ENCODE peak calls at places on chromosome 12, in ten cellular contexts. Q is lung; Y is CD8-positive, alpha-beta T cell; E is MM.1S; R is Peyer's patch; W is gastrocnemius medialis; M is left lung; X is cardiac muscle cell; L is K562; U is uterus. F is an unnamed sample. For H3K27me3, the result is how much of the 10 kb centered on the place peaks cover.

GRCh38 chr12:87439990-87440827 is 589.0 kb downstream of the C12orf50 start:
- DNase-seq in Q (no peak), Y (no peak), E (no peak), R (peak), W (no peak), M (no peak), X (no peak), L (no peak), U (no peak), F (no peak)

GRCh38 chr12:1205512-1206060 is 214.6 kb downstream of the ERC1 start:
- DNase-seq in Q (no peak), Y (no peak), E (no peak), R (no peak), W (no peak), M (no peak), X (no peak), L (no peak), U (no peak), F (no peak)

GRCh38 chr12:26127404-26127803 is 2.6 kb upstream of the BHLHE41 start:
- DNase-seq in Q (no peak), Y (no peak), E (no peak), R (no peak), W (no peak), M (no peak), X (no peak), L (no peak), U (no peak), F (no peak)

GRCh38 chr12:104790296-104791125 is 167.6 kb downstream of the SLC41A2 start:
- DNase-seq in Q (peak), Y (peak), E (no peak), R (peak), W (no peak), M (peak), X (peak), L (peak), U (peak), F (peak)

GRCh38 chr12:93802698-93803097 is 125.5 kb downstream of the CRADD start:
- DNase-seq in Q (no peak), Y (no peak), E (no peak), R (no peak), W (no peak), M (no peak), X (peak), L (no peak), U (no peak), F (no peak)

GRCh38 chr12:49038291-49038955 is 19.8 kb upstream of the PRKAG1 start:
- DNase-seq in Q (no peak), Y (no peak), E (no peak), R (no peak), W (no peak), M (no peak), X (no peak), L (no peak), U (no peak), F (no peak)

GRCh38 chr12:111412007-111412829 is 6.5 kb downstream of the SH2B3 start:
- DNase-seq in Q (no peak), Y (no peak), E (no peak), R (no peak), W (no peak), M (no peak), X (peak), L (no peak), U (no peak), F (no peak)

GRCh38 chr12:99372257-99372933 is 275.2 kb upstream of the GARIN6 start:
- DNase-seq in Q (no peak), Y (no peak), E (no peak), R (no peak), W (no peak), M (no peak), X (no peak), L (no peak), U (no peak), F (no peak)

GRCh38 chr12:65334534-65334933 is 56.1 kb downstream of the MSRB3 start:
- DNase-seq in Q (no peak), Y (no peak), E (no peak), R (no peak), W (no peak), M (no peak), X (no peak), L (no peak), U (no peak), F (no peak)

GRCh38 chr12:69252033-69252432 is 12.7 kb downstream of the CPSF6 start:
- DNase-seq in Q (no peak), Y (no peak), E (no peak), R (no peak), W (no peak), M (no peak), X (no peak), L (no peak), U (no peak), F (no peak)

GRCh38 chr12:105334568-105334967 is 4.1 kb downstream of the C12orf75 start:
- DNase-seq in Q (no peak), Y (no peak), E (no peak), R (no peak), W (no peak), M (no peak), X (no peak), L (no peak), U (no peak), F (no peak)

GRCh38 chr12:5586201-5586600 is 154.3 kb downstream of the NTF3 start:
- DNase-seq in Q (no peak), Y (no peak), E (no peak), R (no peak), W (no peak), M (no peak), X (no peak), L (peak), U (no peak), F (no peak)

GRCh38 chr12:71665109-71665476 is 992 bp downstream of the THAP2 start:
- DNase-seq in Q (no peak), Y (no peak), E (peak), R (no peak), W (no peak), M (no peak), X (no peak), L (no peak), U (no peak), F (no peak)

GRCh38 chr12:122067966-122068365 is 10.6 kb upstream of the MLXIP start:
- DNase-seq in Q (no peak), Y (peak), E (peak), R (peak), W (no peak), M (no peak), X (no peak), L (no peak), U (no peak), F (peak)

GRCh38 chr12:2902287-2902880 is 11.7 kb downstream of the TULP3 start:
- DNase-seq in Q (peak), Y (no peak), E (no peak), R (peak), W (no peak), M (no peak), X (peak), L (peak), U (peak), F (no peak)

GRCh38 chr12:93537769-93538168 is 34.7 kb upstream of the SOCS2 start:
- DNase-seq in Q (peak), Y (no peak), E (no peak), R (no peak), W (no peak), M (no peak), X (no peak), L (no peak), U (no peak), F (no peak)

GRCh38 chr12:115998119-115998633 is 279.3 kb downstream of the MED13L start:
- DNase-seq in Q (no peak), Y (no peak), E (peak), R (peak), W (no peak), M (no peak), X (peak), L (peak), U (no peak), F (peak)

GRCh38 chr12:8860165-8860961 is 37.9 kb downstream of the A2ML1 start:
- DNase-seq in Q (no peak), Y (peak), E (peak), R (peak), W (no peak), M (peak), X (peak), L (peak), U (peak), F (peak)

GRCh38 chr12:62581288-62582064 is 114.8 kb downstream of the MON2 start:
- DNase-seq in Q (no peak), Y (no peak), E (peak), R (no peak), W (no peak), M (no peak), X (peak), L (peak), U (no peak), F (peak)

GRCh38 chr12:103308396-103308795 is 187.4 kb downstream of the C12orf42 start:
- DNase-seq in Q (no peak), Y (no peak), E (no peak), R (no peak), W (no peak), M (no peak), X (no peak), L (no peak), U (no peak), F (no peak)

GRCh38 chr12:108112815-108113556 is 16.1 kb upstream of the WSCD2 start:
- DNase-seq in Q (no peak), Y (no peak), E (no peak), R (no peak), W (no peak), M (no peak), X (peak), L (no peak), U (no peak), F (no peak)

GRCh38 chr12:33156042-33156441 is 259.5 kb upstream of the PKP2 start:
- DNase-seq in Q (no peak), Y (no peak), E (no peak), R (no peak), W (no peak), M (no peak), X (no peak), L (no peak), U (no peak), F (no peak)

GRCh38 chr12:88552672-88553079 is 27.6 kb downstream of the KITLG start:
- DNase-seq in Q (no peak), Y (no peak), E (no peak), R (no peak), W (no peak), M (no peak), X (no peak), L (no peak), U (no peak), F (no peak)

GRCh38 chr12:120352117-120352516 is 16.8 kb downstream of the MSI1 start:
- DNase-seq in Q (no peak), Y (no peak), E (no peak), R (no peak), W (no peak), M (no peak), X (no peak), L (no peak), U (no peak), F (no peak)

GRCh38 chr12:16297521-16297920 is 20.0 kb upstream of the SLC15A5 start:
- DNase-seq in Q (no peak), Y (no peak), E (no peak), R (no peak), W (no peak), M (no peak), X (no peak), L (no peak), U (no peak), F (no peak)

GRCh38 chr12:102797513-102797912 is 119.5 kb downstream of the PAH start:
- DNase-seq in Q (no peak), Y (no peak), E (no peak), R (no peak), W (no peak), M (no peak), X (no peak), L (no peak), U (no peak), F (no peak)

GRCh38 chr12:95173392-95174251 is 43.6 kb downstream of the FGD6 start:
- DNase-seq in Q (peak), Y (no peak), E (no peak), R (peak), W (peak), M (peak), X (peak), L (peak), U (peak), F (no peak)

GRCh38 chr12:129049917-129050316 is 196.6 kb downstream of the GLT1D1 start:
- DNase-seq in Q (no peak), Y (no peak), E (peak), R (no peak), W (no peak), M (no peak), X (peak), L (peak), U (no peak), F (no peak)

GRCh38 chr12:95836630-95837239 is 22.0 kb upstream of the SNRPF start:
- DNase-seq in Q (peak), Y (no peak), E (no peak), R (no peak), W (no peak), M (no peak), X (no peak), L (no peak), U (no peak), F (no peak)

GRCh38 chr12:58537278-58537677 is 383.0 kb downstream of the LRIG3 start:
- DNase-seq in Q (no peak), Y (no peak), E (no peak), R (no peak), W (no peak), M (no peak), X (no peak), L (no peak), U (no peak), F (no peak)

GRCh38 chr12:119118625-119119024 is 60.1 kb upstream of the HSPB8 start:
- DNase-seq in Q (no peak), Y (no peak), E (no peak), R (no peak), W (no peak), M (no peak), X (no peak), L (no peak), U (no peak), F (no peak)

GRCh38 chr12:22662356-22662755 is 37.4 kb downstream of the ETNK1 start:
- DNase-seq in Q (no peak), Y (no peak), E (no peak), R (no peak), W (no peak), M (no peak), X (no peak), L (no peak), U (no peak), F (no peak)

GRCh38 chr12:6328045-6328779 is 13.7 kb downstream of the TNFRSF1A start:
- DNase-seq in Q (no peak), Y (no peak), E (no peak), R (no peak), W (no peak), M (no peak), X (no peak), L (no peak), U (no peak), F (no peak)

GRCh38 chr12:9065607-9065856 is 50.2 kb downstream of the A2M start:
- DNase-seq in Q (no peak), Y (no peak), E (no peak), R (no peak), W (no peak), M (no peak), X (no peak), L (no peak), U (no peak), F (no peak)

GRCh38 chr12:100576311-100577036 is 3.0 kb downstream of the GAS2L3 start:
- DNase-seq in Q (no peak), Y (no peak), E (no peak), R (no peak), W (no peak), M (no peak), X (no peak), L (peak), U (no peak), F (no peak)

DNA sequence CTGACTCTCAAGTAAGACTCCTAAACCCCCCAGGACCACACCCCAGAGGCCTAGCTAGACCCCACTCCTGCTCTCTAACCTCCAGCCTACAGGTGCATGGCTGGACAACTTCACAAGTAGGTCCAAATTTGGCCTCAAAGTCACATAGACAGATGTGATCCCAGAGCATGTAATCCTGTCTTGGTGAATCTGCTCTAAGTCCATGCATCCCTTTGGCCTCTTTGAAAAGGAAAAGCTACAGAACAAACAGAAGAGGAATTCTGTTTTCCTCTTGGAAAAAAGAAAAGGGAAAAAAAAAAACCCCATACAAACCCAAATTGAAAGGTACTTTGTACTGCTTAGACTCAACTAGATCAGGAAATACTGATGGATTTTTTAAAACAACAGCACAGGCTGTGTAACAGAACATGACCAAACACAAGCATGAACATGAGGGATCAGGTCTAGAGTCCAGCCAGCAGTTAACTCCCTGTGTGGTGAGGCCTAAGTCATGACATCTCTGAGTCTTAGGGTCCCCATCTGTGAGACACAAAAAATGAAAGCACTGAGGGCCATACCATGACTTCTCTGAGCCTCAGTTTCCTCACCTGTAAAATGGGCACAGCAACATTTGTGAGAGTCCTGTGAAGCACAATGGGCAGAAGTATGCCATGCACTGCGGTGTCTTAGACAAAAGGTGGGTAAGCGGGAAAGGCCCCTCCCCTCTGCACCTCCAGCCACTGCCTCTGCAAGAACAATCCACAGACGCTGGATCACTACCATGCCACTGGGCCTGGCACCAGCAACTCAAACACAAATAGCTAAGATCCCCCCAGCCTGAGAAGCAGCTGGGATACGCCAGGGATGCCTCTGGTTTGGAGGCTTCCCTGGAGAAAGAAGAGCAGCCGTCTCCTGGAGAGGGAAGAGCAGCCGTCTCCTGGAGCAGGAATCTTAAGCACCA is 9.9 kb downstream of the PITPNM2 start:
- DNase-seq in Q (no peak), Y (no peak), E (no peak), R (no peak), W (no peak), M (no peak), X (no peak), L (no peak), U (no peak), F (no peak)
- H3K4me3 ChIP-seq in Q (no peak), Y (no peak), E (no peak), R (no peak), W (no peak), M (no peak), X (no peak), L (no peak), U (no peak), F (no peak)

GRCh38 chr12:55515696-55516095 is 23.5 kb downstream of the OR6C68 start:
- DNase-seq in Q (no peak), Y (no peak), E (no peak), R (no peak), W (no peak), M (no peak), X (no peak), L (no peak), U (no peak), F (no peak)
- TF ChIP-seq CTCF in Q (no peak), Y (no peak), E (peak), R (no peak), W (no peak), M (no peak), X (no peak), L (no peak), U (no peak), F (peak)

DNA sequence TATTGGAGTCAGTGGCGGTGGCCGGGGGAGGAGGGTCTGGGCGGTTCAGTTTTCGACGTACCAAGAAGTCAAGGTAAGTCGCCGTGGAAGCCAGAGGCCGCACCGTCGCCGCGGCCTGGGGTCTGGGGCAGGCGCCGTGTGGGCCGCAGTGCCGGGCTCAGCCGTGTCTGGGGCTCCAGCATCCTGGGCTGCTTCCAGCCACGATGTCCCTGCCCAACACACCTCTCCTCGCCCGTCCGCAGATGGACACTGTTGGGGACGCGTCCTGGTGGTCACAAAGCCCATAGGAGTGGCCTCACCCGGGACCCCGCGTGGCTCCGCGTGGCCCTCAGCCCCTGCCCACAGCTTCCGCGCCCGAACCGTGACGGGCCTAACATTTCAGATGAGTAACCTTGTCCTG is 59.1 kb downstream of the FBRSL1 start:
- DNase-seq in Q (no peak), Y (no peak), E (no peak), R (no peak), W (no peak), M (no peak), X (no peak), L (no peak), U (no peak), F (no peak)
- H3K27me3 ChIP-seq in Q (under half), Y (under half), E (under half), R (under half), W (under half), M (under half), X (under half), L (under half), U (under half), F (under half)

GRCh38 chr12:47755655-47756562 is 2.8 kb downstream of the RAPGEF3 start:
- DNase-seq in Q (no peak), Y (no peak), E (peak), R (peak), W (no peak), M (no peak), X (no peak), L (no peak), U (no peak), F (peak)
- H3K4me3 ChIP-seq in Q (no peak), Y (no peak), E (peak), R (no peak), W (peak), M (no peak), X (no peak), L (no peak), U (no peak), F (peak)

DNA sequence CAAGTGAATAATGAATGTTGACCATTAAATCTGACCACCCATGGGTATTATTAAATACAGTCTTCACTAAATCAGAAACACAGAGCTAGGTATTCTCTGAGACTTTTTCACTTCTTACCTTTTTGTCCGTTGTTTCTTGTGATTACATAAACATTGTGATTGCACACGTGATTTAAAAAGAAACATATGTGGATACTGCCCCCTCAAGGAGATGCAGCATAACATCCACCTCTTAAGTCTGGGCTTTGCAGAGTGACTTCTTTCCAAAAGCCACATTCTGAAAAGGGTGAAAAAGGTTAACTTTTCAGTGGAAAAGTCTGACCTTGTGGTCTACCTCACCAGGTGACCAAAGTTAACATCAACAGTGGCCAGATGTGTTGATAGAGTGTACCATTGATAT is 185.5 kb upstream of the FAR2 start:
- DNase-seq in Q (no peak), Y (no peak), E (peak), R (no peak), W (no peak), M (no peak), X (no peak), L (no peak), U (no peak), F (no peak)
- TF ChIP-seq CTCF in Q (no peak), Y (no peak), E (peak), R (no peak), W (no peak), M (no peak), X (peak), L (no peak), U (peak), F (peak)

GRCh38 chr12:52090291-52090690 is 10.8 kb downstream of the SMIM41 start:
- DNase-seq in Q (no peak), Y (no peak), E (no peak), R (no peak), W (no peak), M (no peak), X (no peak), L (no peak), U (no peak), F (no peak)
- H3K27me3 ChIP-seq in Q (under half), Y (under half), E (under half), R (under half), W (under half), M (under half), X (under half), L (half or more), U (under half), F (under half)

F was measured in GM06990.